ENCODE peak calls at places on chromosomes 7 and 10, in six cellular contexts. K is amygdala; Z is GM20000; A is hepatocyte; T is B cell; P is stimulated activated CD4-positive, alpha-beta T cell treated with anti-CD3 and anti-CD28 coated beads, TNF-alpha, amount 100 ng/mL, for 4 hours. U is an unnamed sample.

GRCh38 chr7:136868496-136869005 is at the start of gene CHRM2:
- DNase-seq in A (no peak), Z (no peak), P (no peak), K (no peak), T (no peak), U (no peak)

GRCh38 chr7:229184-229964 is 37.0 kb downstream of the FAM20C start:
- DNase-seq in T (no peak), Z (no peak), K (no peak), A (peak), P (no peak), U (no peak)

GRCh38 chr10:7563368-7563767 is 103.4 kb downstream of the ITIH5 start:
- DNase-seq in A (peak), K (no peak), P (no peak), Z (no peak), T (no peak), U (no peak)

GRCh38 chr7:139844779-139845442 is 15.8 kb downstream of the TBXAS1 start:
- DNase-seq in K (no peak), Z (no peak), T (no peak), P (no peak), A (peak), U (no peak)

GRCh38 chr7:152931583-152931982 is 172.0 kb downstream of the ACTR3B start:
- DNase-seq in P (no peak), T (no peak), K (no peak), A (no peak), Z (no peak), U (no peak)

GRCh38 chr10:14396441-14397048 is 65.8 kb upstream of the FRMD4A start:
- DNase-seq in A (no peak), P (no peak), Z (no peak), K (no peak), T (no peak), U (peak)

GRCh38 chr7:24336461-24336860 is 52.5 kb downstream of the NPY start:
- DNase-seq in K (no peak), P (no peak), Z (no peak), T (no peak), A (peak), U (no peak)

GRCh38 chr7:83427929-83428328 is 221.0 kb downstream of the SEMA3E start:
- DNase-seq in T (no peak), A (no peak), K (no peak), P (no peak), Z (no peak), U (no peak)

GRCh38 chr10:68550747-68551411 is 9.3 kb upstream of the TET1 start:
- DNase-seq in K (no peak), Z (peak), A (peak), P (no peak), T (peak), U (peak)

GRCh38 chr7:31885160-31885559 is 185.0 kb downstream of the PDE1C start:
- DNase-seq in T (no peak), Z (no peak), P (no peak), K (no peak), A (no peak), U (no peak)

GRCh38 chr7:159050703-159051102 is 94.0 kb downstream of the VIPR2 start:
- DNase-seq in P (no peak), T (no peak), Z (no peak), K (no peak), A (no peak), U (no peak)

GRCh38 chr10:121452581-121452980 is 145.7 kb downstream of the FGFR2 start:
- DNase-seq in K (no peak), P (no peak), T (no peak), Z (no peak), A (no peak), U (no peak)

GRCh38 chr10:494556-494955 is 194.9 kb downstream of the DIP2C start:
- DNase-seq in A (no peak), T (no peak), K (no peak), Z (no peak), P (no peak), U (no peak)

GRCh38 chr7:152902870-152903860 is 143.6 kb downstream of the ACTR3B start:
- DNase-seq in T (no peak), A (no peak), K (no peak), Z (no peak), P (no peak), U (no peak)

GRCh38 chr10:126690534-126690933 is 20.0 kb upstream of the C10orf90 start:
- DNase-seq in P (no peak), T (no peak), Z (no peak), A (no peak), K (no peak), U (no peak)

GRCh38 chr10:17066000-17066399 is 63.6 kb downstream of the CUBN start:
- DNase-seq in T (no peak), Z (no peak), K (no peak), A (no peak), P (no peak), U (no peak)

GRCh38 chr7:121872831-121873764 is at the start of gene PTPRZ1:
- DNase-seq in P (no peak), A (peak), Z (peak), K (peak), T (no peak), U (no peak)

GRCh38 chr7:101699884-101700283 is 70.8 kb upstream of the MYL10 start:
- DNase-seq in P (no peak), K (no peak), Z (no peak), A (no peak), T (no peak), U (no peak)

GRCh38 chr10:58784361-58784760 is 271.7 kb downstream of the BICC1 start:
- DNase-seq in P (no peak), Z (no peak), A (no peak), K (no peak), T (no peak), U (no peak)

GRCh38 chr10:70265032-70265689 is 18.6 kb downstream of the NPFFR1 start:
- DNase-seq in P (no peak), T (no peak), Z (peak), A (peak), K (no peak), U (peak)

GRCh38 chr10:4186849-4187248 is 401.8 kb upstream of the KLF6 start:
- DNase-seq in K (no peak), P (no peak), T (no peak), A (no peak), Z (no peak), U (no peak)

GRCh38 chr7:77855371-77856083 is 57.0 kb downstream of the PHTF2 start:
- DNase-seq in P (no peak), Z (no peak), A (no peak), T (no peak), K (peak), U (no peak)

U was measured in germinal center.